ENCODE peak calls at places on chromosome 2, in eight cellular contexts. J is KBM-7, H is left lobe of liver, M is uterus, I is endothelial cell of umbilical vein, D is T-helper 1 cell, O is NCI-H1694, R is fibroblast of mammary gland. C is an unnamed sample.

GRCh38 chr2:176292608-176293007 is 23.4 kb downstream of the MTX2 start:
- DNase-seq in J (no peak), H (no peak), M (no peak), I (no peak), D (no peak), O (no peak), R (no peak), C (no peak)

GRCh38 chr2:128628206-128628605 is 309.5 kb upstream of the HS6ST1 start:
- DNase-seq in J (no peak), H (no peak), M (peak; percentile 5), I (no peak), D (no peak), O (no peak), R (no peak), C (no peak)

GRCh38 chr2:66813525-66813924 is 378.6 kb downstream of the MEIS1 start:
- DNase-seq in J (no peak), H (no peak), M (no peak), I (no peak), D (no peak), O (no peak), R (peak; percentile 19), C (no peak)

GRCh38 chr2:239476757-239477565 is 76.1 kb upstream of the HDAC4 start:
- DNase-seq in J (no peak), H (no peak), M (no peak), I (no peak), D (no peak), O (no peak), R (no peak), C (no peak)

GRCh38 chr2:16013571-16013970 is 73.2 kb downstream of the MYCN start:
- DNase-seq in J (no peak), H (no peak), M (no peak), I (no peak), D (no peak), O (no peak), R (no peak), C (no peak)

GRCh38 chr2:55168221-55169154 is 63.6 kb downstream of the CLHC1 start:
- DNase-seq in J (peak; percentile 66), H (no peak), M (peak; percentile 58), I (peak; percentile 83), D (peak; percentile 10), O (peak; percentile 76), R (peak; percentile 82), C (peak; percentile 54)

GRCh38 chr2:20582600-20583221 is 68.2 kb downstream of the HS1BP3 start:
- DNase-seq in J (no peak), H (no peak), M (no peak), I (no peak), D (no peak), O (no peak), R (no peak), C (peak; percentile 41)

GRCh38 chr2:182077451-182078142 is 91.9 kb downstream of the PPP1R1C start:
- DNase-seq in J (peak; percentile 65), H (peak; percentile 47), M (peak; percentile 30), I (peak; percentile 84), D (no peak), O (peak; percentile 79), R (peak; percentile 92), C (no peak)

GRCh38 chr2:103445356-103445755 is 683.5 kb downstream of the TMEM182 start:
- DNase-seq in J (no peak), H (no peak), M (no peak), I (no peak), D (no peak), O (peak; percentile 15), R (no peak), C (no peak)

GRCh38 chr2:42951263-42951938 is 159.0 kb upstream of the HAAO start:
- DNase-seq in J (peak; percentile 60), H (peak; percentile 76), M (no peak), I (peak; percentile 62), D (no peak), O (no peak), R (no peak), C (peak; percentile 64)

GRCh38 chr2:69253893-69254292 is 133.1 kb downstream of the GFPT1 start:
- DNase-seq in J (no peak), H (no peak), M (peak; percentile 73), I (peak; percentile 97), D (no peak), O (no peak), R (peak; percentile 99), C (peak; percentile 36)

GRCh38 chr2:128259585-128259984 is 59.1 kb downstream of the HS6ST1 start:
- DNase-seq in J (no peak), H (no peak), M (no peak), I (no peak), D (no peak), O (no peak), R (no peak), C (no peak)

GRCh38 chr2:239445771-239446524 is 45.1 kb upstream of the HDAC4 start:
- DNase-seq in J (no peak), H (no peak), M (no peak), I (no peak), D (no peak), O (no peak), R (no peak), C (no peak)

GRCh38 chr2:905833-906140 is 44.9 kb upstream of the SNTG2 start:
- DNase-seq in J (no peak), H (peak; percentile 14), M (no peak), I (no peak), D (no peak), O (no peak), R (no peak), C (no peak)

GRCh38 chr2:149329470-149330126 is 789 bp upstream of the LYPD6 start:
- DNase-seq in J (peak; percentile 47), H (peak; percentile 72), M (peak; percentile 20), I (peak; percentile 59), D (no peak), O (peak; percentile 88), R (peak; percentile 30), C (peak; percentile 56)

GRCh38 chr2:49585921-49586320 is 431.6 kb upstream of the FSHR start:
- DNase-seq in J (no peak), H (no peak), M (no peak), I (no peak), D (no peak), O (no peak), R (no peak), C (no peak)

GRCh38 chr2:217026161-217026560 is 166.3 kb upstream of the TNP1 start:
- DNase-seq in J (no peak), H (no peak), M (no peak), I (no peak), D (no peak), O (no peak), R (no peak), C (no peak)

GRCh38 chr2:96156926-96157648 is 11.8 kb upstream of the DUSP2 start:
- DNase-seq in J (no peak), H (no peak), M (peak; percentile 6), I (no peak), D (no peak), O (no peak), R (no peak), C (peak; percentile 42)

GRCh38 chr2:217316743-217317142 is 456.9 kb upstream of the TNP1 start:
- DNase-seq in J (peak; percentile 59), H (no peak), M (no peak), I (peak; percentile 11), D (no peak), O (no peak), R (peak; percentile 39), C (no peak)

GRCh38 chr2:132522901-132523300 is 106.3 kb downstream of the GPR39 start:
- DNase-seq in J (no peak), H (no peak), M (no peak), I (no peak), D (no peak), O (no peak), R (no peak), C (no peak)

GRCh38 chr2:9423922-9424272 is 443 bp downstream of the CPSF3 start:
- DNase-seq in J (no peak), H (no peak), M (no peak), I (peak; percentile 67), D (no peak), O (peak; percentile 33), R (peak; percentile 34), C (no peak)

GRCh38 chr2:23269747-23270146 is 115.2 kb upstream of the KLHL29 start:
- DNase-seq in J (no peak), H (no peak), M (no peak), I (no peak), D (no peak), O (no peak), R (no peak), C (no peak)

GRCh38 chr2:242046184-242046826 is 176.8 kb downstream of the RTP5 start:
- DNase-seq in J (no peak), H (no peak), M (no peak), I (no peak), D (no peak), O (no peak), R (no peak), C (peak; percentile 29)

GRCh38 chr2:69911985-69912563 is 2.8 kb upstream of the MXD1 start:
- DNase-seq in J (peak; percentile 49), H (no peak), M (no peak), I (peak; percentile 62), D (no peak), O (peak; percentile 46), R (peak; percentile 65), C (no peak)

GRCh38 chr2:173401716-173402326 is 47.1 kb downstream of the CDCA7 start:
- DNase-seq in J (no peak), H (no peak), M (no peak), I (peak; percentile 16), D (no peak), O (peak; percentile 92), R (peak; percentile 2), C (no peak)

GRCh38 chr2:43877782-43878464 is 39.2 kb downstream of the ABCG8 start:
- DNase-seq in J (peak; percentile 72), H (peak; percentile 58), M (peak; percentile 27), I (peak; percentile 59), D (peak; percentile 21), O (peak; percentile 68), R (peak; percentile 59), C (peak; percentile 68)

GRCh38 chr2:188293601-188294482 is 2.2 kb downstream of the GULP1 start:
- DNase-seq in J (no peak), H (peak; percentile 48), M (peak; percentile 85), I (peak; percentile 93), D (no peak), O (no peak), R (peak; percentile 79), C (peak; percentile 55)

GRCh38 chr2:236257171-236257570 is 7.0 kb downstream of the ASB18 start:
- DNase-seq in J (no peak), H (no peak), M (no peak), I (no peak), D (no peak), O (no peak), R (no peak), C (no peak)

GRCh38 chr2:203687161-203687560 is 19.3 kb upstream of the CD28 start:
- DNase-seq in J (no peak), H (no peak), M (no peak), I (no peak), D (no peak), O (no peak), R (no peak), C (no peak)

GRCh38 chr2:43559391-43560230 is 36.2 kb downstream of the THADA start:
- DNase-seq in J (no peak), H (no peak), M (no peak), I (no peak), D (no peak), O (no peak), R (no peak), C (no peak)

GRCh38 chr2:103410221-103410620 is 648.4 kb downstream of the TMEM182 start:
- DNase-seq in J (no peak), H (no peak), M (no peak), I (no peak), D (no peak), O (no peak), R (no peak), C (no peak)

GRCh38 chr2:238081150-238081549 is 19.0 kb upstream of the ESPNL start:
- DNase-seq in J (no peak), H (peak; percentile 46), M (no peak), I (no peak), D (no peak), O (no peak), R (no peak), C (no peak)

GRCh38 chr2:41710944-41711343 is 336.9 kb upstream of the PKDCC start:
- DNase-seq in J (no peak), H (no peak), M (no peak), I (no peak), D (no peak), O (no peak), R (peak; percentile 20), C (no peak)

GRCh38 chr2:73293534-73294171 is at the start of gene EGR4:
- DNase-seq in J (peak; percentile 81), H (no peak), M (no peak), I (peak; percentile 28), D (peak; percentile 88), O (peak; percentile 48), R (peak; percentile 68), C (peak; percentile 26)